ENCODE peak calls at places on chromosome 2, in ten cellular contexts. One of them, this sample, is unnamed.

GRCh38 chr2:162212366-162212765 is 30.9 kb downstream of the FAP start:
- DNase-seq in tibial artery: no peak
- DNase-seq in HepG2: no peak
- DNase-seq in psoas muscle: no peak
- DNase-seq in endothelial cell of umbilical vein: no peak
- DNase-seq in tibial nerve: no peak
- DNase-seq in esophagus squamous epithelium: no peak
- DNase-seq in body of pancreas: no peak
- DNase-seq in K562: no peak
- DNase-seq in colonic mucosa: no peak
- DNase-seq in this sample: no peak

GRCh38 chr2:238424313-238424700 is 2.4 kb upstream of the ASB1 start:
- DNase-seq in tibial artery: no peak
- DNase-seq in HepG2: no peak
- DNase-seq in psoas muscle: no peak
- DNase-seq in endothelial cell of umbilical vein: no peak
- DNase-seq in tibial nerve: no peak
- DNase-seq in esophagus squamous epithelium: no peak
- DNase-seq in body of pancreas: no peak
- DNase-seq in K562: no peak
- DNase-seq in colonic mucosa: no peak
- DNase-seq in this sample: no peak

GRCh38 chr2:122446761-122447160 is 691.3 kb downstream of the TSN start:
- DNase-seq in tibial artery: no peak
- DNase-seq in HepG2: no peak
- DNase-seq in psoas muscle: no peak
- DNase-seq in endothelial cell of umbilical vein: no peak
- DNase-seq in tibial nerve: no peak
- DNase-seq in esophagus squamous epithelium: no peak
- DNase-seq in body of pancreas: no peak
- DNase-seq in K562: no peak
- DNase-seq in colonic mucosa: no peak
- DNase-seq in this sample: no peak

GRCh38 chr2:30511122-30512083 is 64.4 kb downstream of the LCLAT1 start:
- DNase-seq in tibial artery: peak; percentile 74
- DNase-seq in HepG2: peak; percentile 81
- DNase-seq in psoas muscle: peak; percentile 53
- DNase-seq in endothelial cell of umbilical vein: no peak
- DNase-seq in tibial nerve: peak; percentile 44
- DNase-seq in esophagus squamous epithelium: no peak
- DNase-seq in body of pancreas: no peak
- DNase-seq in K562: peak; percentile 66
- DNase-seq in colonic mucosa: peak; percentile 46
- DNase-seq in this sample: peak; percentile 25

GRCh38 chr2:10382313-10383061 is 65.6 kb downstream of the ODC1 start:
- DNase-seq in tibial artery: no peak
- DNase-seq in HepG2: no peak
- DNase-seq in psoas muscle: no peak
- DNase-seq in endothelial cell of umbilical vein: peak; percentile 70
- DNase-seq in tibial nerve: peak; percentile 14
- DNase-seq in esophagus squamous epithelium: peak; percentile 4
- DNase-seq in body of pancreas: no peak
- DNase-seq in K562: no peak
- DNase-seq in colonic mucosa: peak; percentile 58
- DNase-seq in this sample: no peak

GRCh38 chr2:221330436-221330835 is 241.7 kb downstream of the EPHA4 start:
- DNase-seq in tibial artery: no peak
- DNase-seq in HepG2: no peak
- DNase-seq in psoas muscle: no peak
- DNase-seq in endothelial cell of umbilical vein: no peak
- DNase-seq in tibial nerve: no peak
- DNase-seq in esophagus squamous epithelium: no peak
- DNase-seq in body of pancreas: no peak
- DNase-seq in K562: no peak
- DNase-seq in colonic mucosa: no peak
- DNase-seq in this sample: no peak

GRCh38 chr2:160816916-160817315 is 323.3 kb upstream of the RBMS1 start:
- DNase-seq in tibial artery: no peak
- DNase-seq in HepG2: no peak
- DNase-seq in psoas muscle: no peak
- DNase-seq in endothelial cell of umbilical vein: no peak
- DNase-seq in tibial nerve: no peak
- DNase-seq in esophagus squamous epithelium: no peak
- DNase-seq in body of pancreas: no peak
- DNase-seq in K562: no peak
- DNase-seq in colonic mucosa: no peak
- DNase-seq in this sample: no peak

GRCh38 chr2:144943293-144943941 is 423.5 kb upstream of the ZEB2 start:
- DNase-seq in tibial artery: no peak
- DNase-seq in HepG2: no peak
- DNase-seq in psoas muscle: no peak
- DNase-seq in endothelial cell of umbilical vein: no peak
- DNase-seq in tibial nerve: no peak
- DNase-seq in esophagus squamous epithelium: no peak
- DNase-seq in body of pancreas: no peak
- DNase-seq in K562: no peak
- DNase-seq in colonic mucosa: no peak
- DNase-seq in this sample: no peak

GRCh38 chr2:233535276-233535675 is 31.3 kb downstream of the USP40 start:
- DNase-seq in tibial artery: no peak
- DNase-seq in HepG2: no peak
- DNase-seq in psoas muscle: no peak
- DNase-seq in endothelial cell of umbilical vein: no peak
- DNase-seq in tibial nerve: no peak
- DNase-seq in esophagus squamous epithelium: no peak
- DNase-seq in body of pancreas: no peak
- DNase-seq in K562: no peak
- DNase-seq in colonic mucosa: no peak
- DNase-seq in this sample: no peak

GRCh38 chr2:120650022-120650644 is 85.5 kb upstream of the GLI2 start:
- DNase-seq in tibial artery: no peak
- DNase-seq in HepG2: no peak
- DNase-seq in psoas muscle: no peak
- DNase-seq in endothelial cell of umbilical vein: no peak
- DNase-seq in tibial nerve: no peak
- DNase-seq in esophagus squamous epithelium: no peak
- DNase-seq in body of pancreas: no peak
- DNase-seq in K562: no peak
- DNase-seq in colonic mucosa: no peak
- DNase-seq in this sample: no peak

GRCh38 chr2:130823886-130824491 is 12.7 kb upstream of the ARHGEF4 start:
- DNase-seq in tibial artery: no peak
- DNase-seq in HepG2: no peak
- DNase-seq in psoas muscle: no peak
- DNase-seq in endothelial cell of umbilical vein: no peak
- DNase-seq in tibial nerve: no peak
- DNase-seq in esophagus squamous epithelium: no peak
- DNase-seq in body of pancreas: no peak
- DNase-seq in K562: no peak
- DNase-seq in colonic mucosa: no peak
- DNase-seq in this sample: no peak

GRCh38 chr2:20351555-20352229 is 1.0 kb upstream of the PUM2 start:
- DNase-seq in tibial artery: no peak
- DNase-seq in HepG2: peak; percentile 90
- DNase-seq in psoas muscle: no peak
- DNase-seq in endothelial cell of umbilical vein: no peak
- DNase-seq in tibial nerve: no peak
- DNase-seq in esophagus squamous epithelium: no peak
- DNase-seq in body of pancreas: peak; percentile 69
- DNase-seq in K562: no peak
- DNase-seq in colonic mucosa: peak; percentile 53
- DNase-seq in this sample: no peak

GRCh38 chr2:63903003-63903402 is 61.3 kb downstream of the UGP2 start:
- DNase-seq in tibial artery: no peak
- DNase-seq in HepG2: no peak
- DNase-seq in psoas muscle: no peak
- DNase-seq in endothelial cell of umbilical vein: no peak
- DNase-seq in tibial nerve: no peak
- DNase-seq in esophagus squamous epithelium: no peak
- DNase-seq in body of pancreas: no peak
- DNase-seq in K562: no peak
- DNase-seq in colonic mucosa: no peak
- DNase-seq in this sample: no peak

GRCh38 chr2:3291750-3292149 is 85.9 kb downstream of the EIPR1 start:
- DNase-seq in tibial artery: peak; percentile 45
- DNase-seq in HepG2: no peak
- DNase-seq in psoas muscle: no peak
- DNase-seq in endothelial cell of umbilical vein: no peak
- DNase-seq in tibial nerve: no peak
- DNase-seq in esophagus squamous epithelium: no peak
- DNase-seq in body of pancreas: no peak
- DNase-seq in K562: no peak
- DNase-seq in colonic mucosa: no peak
- DNase-seq in this sample: no peak

GRCh38 chr2:16031848-16032159 is 91.5 kb downstream of the MYCN start:
- DNase-seq in tibial artery: no peak
- DNase-seq in HepG2: no peak
- DNase-seq in psoas muscle: no peak
- DNase-seq in endothelial cell of umbilical vein: no peak
- DNase-seq in tibial nerve: no peak
- DNase-seq in esophagus squamous epithelium: no peak
- DNase-seq in body of pancreas: no peak
- DNase-seq in K562: no peak
- DNase-seq in colonic mucosa: peak; percentile 86
- DNase-seq in this sample: no peak

GRCh38 chr2:173963817-173964564 is 1.2 kb downstream of the SP3 start:
- DNase-seq in tibial artery: peak; percentile 95
- DNase-seq in HepG2: peak; percentile 88
- DNase-seq in psoas muscle: peak; percentile 94
- DNase-seq in endothelial cell of umbilical vein: peak; percentile 83
- DNase-seq in tibial nerve: peak; percentile 85
- DNase-seq in esophagus squamous epithelium: peak; percentile 70
- DNase-seq in body of pancreas: peak; percentile 92
- DNase-seq in K562: peak; percentile 96
- DNase-seq in colonic mucosa: peak; percentile 95
- DNase-seq in this sample: peak; percentile 92
- H3K4me1 ChIP-seq in tibial artery: peaks cover 49% of the 10 kb centered on the region
- H3K4me1 ChIP-seq in HepG2: peaks cover 57% of the 10 kb centered on the region
- H3K4me1 ChIP-seq in psoas muscle: peaks cover 45% of the 10 kb centered on the region
- H3K4me1 ChIP-seq in endothelial cell of umbilical vein: peaks cover 19% of the 10 kb centered on the region
- H3K4me1 ChIP-seq in tibial nerve: peaks cover 38% of the 10 kb centered on the region
- H3K4me1 ChIP-seq in esophagus squamous epithelium: peaks cover 26% of the 10 kb centered on the region
- H3K4me1 ChIP-seq in body of pancreas: peaks cover 44% of the 10 kb centered on the region
- H3K4me1 ChIP-seq in K562: peaks cover 10% of the 10 kb centered on the region
- H3K4me1 ChIP-seq in colonic mucosa: peaks cover 10% of the 10 kb centered on the region
- H3K4me1 ChIP-seq in this sample: peaks cover 3% of the 10 kb centered on the region

GRCh38 chr2:231710751-231711676 is 2.7 kb downstream of the PTMA start:
- DNase-seq in tibial artery: peak; percentile 76
- DNase-seq in HepG2: no peak
- DNase-seq in psoas muscle: peak; percentile 47
- DNase-seq in endothelial cell of umbilical vein: peak; percentile 37
- DNase-seq in tibial nerve: no peak
- DNase-seq in esophagus squamous epithelium: no peak
- DNase-seq in body of pancreas: peak; percentile 41
- DNase-seq in K562: peak; percentile 32
- DNase-seq in colonic mucosa: peak; percentile 60
- DNase-seq in this sample: peak; percentile 41
- TF ChIP-seq CTCF in tibial artery: no peak
- TF ChIP-seq CTCF in HepG2: peak; percentile 50
- TF ChIP-seq CTCF in psoas muscle: peak; percentile 3
- TF ChIP-seq CTCF in endothelial cell of umbilical vein: peak; percentile 34
- TF ChIP-seq CTCF in tibial nerve: no peak
- TF ChIP-seq CTCF in esophagus squamous epithelium: no peak
- TF ChIP-seq CTCF in body of pancreas: no peak
- TF ChIP-seq CTCF in K562: no peak
- TF ChIP-seq CTCF in colonic mucosa: no peak
- TF ChIP-seq CTCF in this sample: no peak

GRCh38 chr2:61437170-61437569 is 33.7 kb downstream of the USP34 start:
- DNase-seq in tibial artery: no peak
- DNase-seq in HepG2: no peak
- DNase-seq in psoas muscle: no peak
- DNase-seq in endothelial cell of umbilical vein: no peak
- DNase-seq in tibial nerve: no peak
- DNase-seq in esophagus squamous epithelium: no peak
- DNase-seq in body of pancreas: no peak
- DNase-seq in K562: no peak
- DNase-seq in colonic mucosa: no peak
- DNase-seq in this sample: no peak

GRCh38 chr2:61435291-61435690 is 35.6 kb downstream of the USP34 start:
- DNase-seq in tibial artery: no peak
- DNase-seq in HepG2: no peak
- DNase-seq in psoas muscle: no peak
- DNase-seq in endothelial cell of umbilical vein: no peak
- DNase-seq in tibial nerve: no peak
- DNase-seq in esophagus squamous epithelium: no peak
- DNase-seq in body of pancreas: no peak
- DNase-seq in K562: no peak
- DNase-seq in colonic mucosa: no peak
- DNase-seq in this sample: no peak

GRCh38 chr2:61436092-61436491 is 34.8 kb downstream of the USP34 start:
- DNase-seq in tibial artery: no peak
- DNase-seq in HepG2: no peak
- DNase-seq in psoas muscle: no peak
- DNase-seq in endothelial cell of umbilical vein: no peak
- DNase-seq in tibial nerve: no peak
- DNase-seq in esophagus squamous epithelium: no peak
- DNase-seq in body of pancreas: no peak
- DNase-seq in K562: no peak
- DNase-seq in colonic mucosa: no peak
- DNase-seq in this sample: no peak

GRCh38 chr2:61439241-61440002 is 31.5 kb downstream of the USP34 start:
- DNase-seq in tibial artery: no peak
- DNase-seq in HepG2: no peak
- DNase-seq in psoas muscle: peak; percentile 56
- DNase-seq in endothelial cell of umbilical vein: no peak
- DNase-seq in tibial nerve: no peak
- DNase-seq in esophagus squamous epithelium: no peak
- DNase-seq in body of pancreas: peak; percentile 39
- DNase-seq in K562: no peak
- DNase-seq in colonic mucosa: no peak
- DNase-seq in this sample: peak; percentile 58

DNA sequence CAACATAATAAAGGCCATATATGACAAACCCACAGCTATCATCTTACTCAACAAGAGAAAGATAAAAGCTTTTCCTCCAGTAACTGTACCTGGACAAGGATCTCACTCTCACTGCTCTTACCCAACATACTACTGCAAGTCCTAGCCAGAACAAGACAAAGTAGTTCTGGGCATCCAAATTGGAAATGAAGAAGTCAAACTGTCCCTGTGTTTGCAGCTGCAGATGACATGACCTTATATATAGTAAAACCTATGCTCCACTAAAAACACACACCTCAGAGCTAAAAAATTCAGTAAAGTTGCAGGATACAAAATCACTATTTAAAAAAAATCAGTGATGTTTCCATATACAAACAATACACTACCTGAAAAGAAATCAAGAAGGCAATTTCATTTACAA is 32.2 kb downstream of the USP34 start:
- DNase-seq in tibial artery: no peak
- DNase-seq in HepG2: no peak
- DNase-seq in psoas muscle: no peak
- DNase-seq in endothelial cell of umbilical vein: no peak
- DNase-seq in tibial nerve: no peak
- DNase-seq in esophagus squamous epithelium: no peak
- DNase-seq in body of pancreas: no peak
- DNase-seq in K562: no peak
- DNase-seq in colonic mucosa: no peak
- DNase-seq in this sample: no peak
- H3K4me1 ChIP-seq in tibial artery: peaks cover 55% of the 10 kb centered on the region
- H3K4me1 ChIP-seq in HepG2: peaks cover 90% of the 10 kb centered on the region
- H3K4me1 ChIP-seq in psoas muscle: peaks cover 72% of the 10 kb centered on the region
- H3K4me1 ChIP-seq in endothelial cell of umbilical vein: no peaks in the 10 kb centered on the region
- H3K4me1 ChIP-seq in tibial nerve: peaks cover 30% of the 10 kb centered on the region
- H3K4me1 ChIP-seq in esophagus squamous epithelium: peaks cover 12% of the 10 kb centered on the region
- H3K4me1 ChIP-seq in body of pancreas: peaks cover 44% of the 10 kb centered on the region
- H3K4me1 ChIP-seq in K562: peaks cover 12% of the 10 kb centered on the region
- H3K4me1 ChIP-seq in colonic mucosa: peaks cover 9% of the 10 kb centered on the region
- H3K4me1 ChIP-seq in this sample: peaks cover 49% of the 10 kb centered on the region

GRCh38 chr2:227932403-227932802 is 61.0 kb downstream of the DAW1 start:
- DNase-seq in tibial artery: no peak
- DNase-seq in HepG2: no peak
- DNase-seq in psoas muscle: no peak
- DNase-seq in endothelial cell of umbilical vein: no peak
- DNase-seq in tibial nerve: no peak
- DNase-seq in esophagus squamous epithelium: no peak
- DNase-seq in body of pancreas: no peak
- DNase-seq in K562: no peak
- DNase-seq in colonic mucosa: no peak
- DNase-seq in this sample: no peak
- TF ChIP-seq CTCF in tibial artery: no peak
- TF ChIP-seq CTCF in HepG2: peak; percentile 27
- TF ChIP-seq CTCF in psoas muscle: no peak
- TF ChIP-seq CTCF in endothelial cell of umbilical vein: no peak
- TF ChIP-seq CTCF in tibial nerve: no peak
- TF ChIP-seq CTCF in esophagus squamous epithelium: no peak
- TF ChIP-seq CTCF in body of pancreas: no peak
- TF ChIP-seq CTCF in K562: no peak
- TF ChIP-seq CTCF in colonic mucosa: no peak
- TF ChIP-seq CTCF in this sample: no peak

This sample was measured in heart right ventricle.